ENCODE peak calls at places on chromosomes 6 and 20, in five cellular contexts. Y, Z, X, U and Q are unnamed samples.

GRCh38 chr20:6397115-6397514 is 274.3 kb upstream of the FERMT1 start:
- DNase-seq in Y (no peak), Z (no peak), X (no peak), U (no peak), Q (no peak)

GRCh38 chr6:166097914-166098522 is 69.6 kb downstream of the TBXT start:
- DNase-seq in Y (peak), Z (peak), X (peak), U (peak), Q (peak)

GRCh38 chr6:39417440-39417839 is 94.9 kb upstream of the KCNK16 start:
- DNase-seq in Y (no peak), Z (no peak), X (no peak), U (no peak), Q (no peak)

GRCh38 chr6:10322991-10323390 is 91.9 kb downstream of the TFAP2A start:
- DNase-seq in Y (peak), Z (no peak), X (no peak), U (no peak), Q (no peak)

GRCh38 chr6:18155864-18156396 is 708 bp downstream of the KDM1B start:
- DNase-seq in Y (peak), Z (peak), X (peak), U (peak), Q (peak)

GRCh38 chr6:145241039-145241438 is 494.3 kb downstream of the EPM2A start:
- DNase-seq in Y (peak), Z (no peak), X (no peak), U (no peak), Q (no peak)

GRCh38 chr6:111731404-111732195 is 125.9 kb upstream of the TRAF3IP2 start:
- DNase-seq in Y (no peak), Z (no peak), X (peak), U (peak), Q (no peak)

GRCh38 chr6:123830110-123830509 is 26.4 kb downstream of the NKAIN2 start:
- DNase-seq in Y (no peak), Z (no peak), X (no peak), U (peak), Q (no peak)

GRCh38 chr20:23164176-23164601 is 78.1 kb upstream of the CD93 start:
- DNase-seq in Y (no peak), Z (peak), X (no peak), U (no peak), Q (no peak)

GRCh38 chr6:164640946-164641345 is 668.5 kb downstream of the C6orf118 start:
- DNase-seq in Y (no peak), Z (no peak), X (no peak), U (no peak), Q (no peak)

GRCh38 chr6:82959385-82959941 is 106.2 kb downstream of the UBE3D start:
- DNase-seq in Y (no peak), Z (no peak), X (peak), U (peak), Q (no peak)

GRCh38 chr20:64167676-64168075 is 3.4 kb downstream of the MYT1 start:
- DNase-seq in Y (no peak), Z (no peak), X (no peak), U (no peak), Q (no peak)

GRCh38 chr6:130385059-130385695 is 19.4 kb downstream of the TMEM200A start:
- DNase-seq in Y (no peak), Z (no peak), X (no peak), U (no peak), Q (no peak)

GRCh38 chr6:165660881-165661415 is 2.1 kb downstream of the PDE10A start:
- DNase-seq in Y (no peak), Z (no peak), X (no peak), U (peak), Q (no peak)

GRCh38 chr6:159104931-159105330 is 60.1 kb upstream of the TAGAP start:
- DNase-seq in Y (peak), Z (peak), X (no peak), U (no peak), Q (no peak)

GRCh38 chr6:586553-586952 is 70.3 kb downstream of the HUS1B start:
- DNase-seq in Y (peak), Z (no peak), X (no peak), U (no peak), Q (no peak)

GRCh38 chr6:155142163-155142901 is 121.5 kb upstream of the CLDN20 start:
- DNase-seq in Y (no peak), Z (no peak), X (no peak), U (no peak), Q (no peak)

GRCh38 chr6:144651219-144651618 is 366.1 kb downstream of the UTRN start:
- DNase-seq in Y (no peak), Z (no peak), X (no peak), U (no peak), Q (no peak)

GRCh38 chr6:116040980-116041379 is 19.7 kb downstream of the FRK start:
- DNase-seq in Y (peak), Z (no peak), X (no peak), U (no peak), Q (no peak)

GRCh38 chr6:154868143-154868594 is 126.9 kb upstream of the TIAM2 start:
- DNase-seq in Y (peak), Z (no peak), X (no peak), U (peak), Q (peak)

GRCh38 chr6:96823743-96824142 is 13.5 kb downstream of the GPR63 start:
- DNase-seq in Y (peak), Z (no peak), X (no peak), U (no peak), Q (no peak)

GRCh38 chr20:11155156-11155805 is 481.5 kb upstream of the JAG1 start:
- DNase-seq in Y (no peak), Z (no peak), X (no peak), U (no peak), Q (no peak)

GRCh38 chr6:641225-641985 is 15.5 kb downstream of the HUS1B start:
- DNase-seq in Y (no peak), Z (no peak), X (no peak), U (no peak), Q (no peak)

GRCh38 chr6:154907293-154907692 is 87.8 kb upstream of the TIAM2 start:
- DNase-seq in Y (peak), Z (no peak), X (no peak), U (no peak), Q (no peak)

GRCh38 chr6:167860546-167861226 is 34.0 kb downstream of the AFDN start:
- DNase-seq in Y (no peak), Z (no peak), X (no peak), U (no peak), Q (no peak)

GRCh38 chr6:49519660-49520059 is 19.9 kb downstream of the GLYATL3 start:
- DNase-seq in Y (no peak), Z (no peak), X (no peak), U (no peak), Q (no peak)

GRCh38 chr20:58975353-58975752 is 5.7 kb upstream of the NELFCD start:
- DNase-seq in Y (no peak), Z (no peak), X (no peak), U (no peak), Q (no peak)

GRCh38 chr6:7671076-7671475 is 54.8 kb upstream of the BMP6 start:
- DNase-seq in Y (peak), Z (no peak), X (no peak), U (no peak), Q (no peak)

GRCh38 chr6:87929843-87930288 is 117.8 kb upstream of the SPACA1 start:
- DNase-seq in Y (peak), Z (peak), X (peak), U (peak), Q (peak)

GRCh38 chr6:129672883-129673631 is 36.9 kb downstream of the ARHGAP18 start:
- DNase-seq in Y (peak), Z (no peak), X (no peak), U (no peak), Q (peak)

GRCh38 chr6:89924231-89924630 is 30.0 kb downstream of the GJA10 start:
- DNase-seq in Y (peak), Z (no peak), X (no peak), U (no peak), Q (no peak)

GRCh38 chr20:61558726-61559125 is 306.7 kb downstream of the CDH4 start:
- DNase-seq in Y (peak), Z (no peak), X (no peak), U (peak), Q (no peak)

GRCh38 chr20:63228786-63229185 is 6.9 kb upstream of the BIRC7 start:
- DNase-seq in Y (no peak), Z (no peak), X (no peak), U (no peak), Q (no peak)

GRCh38 chr6:42163941-42164340 is 9.2 kb upstream of the GUCA1A start:
- DNase-seq in Y (peak), Z (no peak), X (no peak), U (no peak), Q (no peak)

GRCh38 chr6:160267102-160267501 is 8.5 kb upstream of the SLC22A2 start:
- DNase-seq in Y (no peak), Z (no peak), X (no peak), U (no peak), Q (no peak)

GRCh38 chr6:20319520-20320357 is 81.9 kb upstream of the E2F3 start:
- DNase-seq in Y (no peak), Z (no peak), X (no peak), U (no peak), Q (peak)

GRCh38 chr6:98787961-98788360 is 46.4 kb upstream of the POU3F2 start:
- DNase-seq in Y (no peak), Z (no peak), X (peak), U (peak), Q (no peak)

GRCh38 chr6:144327081-144327480 is 41.9 kb downstream of the UTRN start:
- DNase-seq in Y (peak), Z (no peak), X (no peak), U (no peak), Q (no peak)

GRCh38 chr6:16305246-16305725 is 66.9 kb downstream of the GMPR start:
- DNase-seq in Y (no peak), Z (no peak), X (no peak), U (no peak), Q (peak)

DNA sequence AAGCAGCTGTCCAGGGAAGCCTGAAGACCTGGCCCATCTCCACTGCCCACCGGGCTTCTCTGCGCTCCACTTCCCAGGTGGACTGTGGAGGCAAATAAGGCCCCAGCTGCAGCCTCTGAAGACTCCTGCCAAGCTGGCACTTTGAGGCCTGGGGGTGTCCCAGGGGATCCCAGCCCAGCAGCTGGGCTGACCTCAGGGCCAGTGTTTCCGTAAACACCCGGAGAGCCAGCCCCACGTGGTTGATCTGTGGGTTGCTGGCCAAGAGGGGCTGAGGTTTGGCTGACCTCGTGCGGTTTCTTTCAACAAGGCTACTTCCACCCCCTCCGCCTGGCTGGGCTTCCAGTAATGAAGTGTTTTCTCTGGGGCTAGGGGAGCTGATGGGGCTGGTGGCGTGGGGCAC is 12.4 kb upstream of the CCN5 start:
- DNase-seq in Y (no peak), Z (peak), X (no peak), U (no peak), Q (peak)
- TF ChIP-seq CTCF in Y (no peak), Z (no peak), X (no peak), U (no peak), Q (no peak)

GRCh38 chr6:138724015-138724414 is 49.6 kb upstream of the CCDC28A start:
- DNase-seq in Y (no peak), Z (no peak), X (no peak), U (no peak), Q (no peak)
- TF ChIP-seq CTCF in Y (no peak), Z (no peak), X (no peak), U (no peak), Q (no peak)

GRCh38 chr6:108785653-108786052 is 62.6 kb upstream of the ARMC2 start:
- DNase-seq in Y (no peak), Z (no peak), X (no peak), U (no peak), Q (no peak)

GRCh38 chr6:108779521-108779920 is 68.7 kb upstream of the ARMC2 start:
- DNase-seq in Y (no peak), Z (no peak), X (no peak), U (no peak), Q (no peak)

GRCh38 chr6:108780784-108781183 is 67.4 kb upstream of the ARMC2 start:
- DNase-seq in Y (no peak), Z (no peak), X (no peak), U (no peak), Q (no peak)

GRCh38 chr6:108781419-108782110 is 66.7 kb upstream of the ARMC2 start:
- DNase-seq in Y (peak), Z (no peak), X (peak), U (peak), Q (no peak)

GRCh38 chr6:108782231-108783041 is 65.8 kb upstream of the ARMC2 start:
- DNase-seq in Y (peak), Z (peak), X (peak), U (peak), Q (peak)
- TF ChIP-seq CTCF in Y (peak), Z (peak), X (peak), U (peak), Q (peak)

GRCh38 chr20:51259455-51259854 is 236.5 kb upstream of the KCNG1 start:
- DNase-seq in Y (peak), Z (no peak), X (no peak), U (no peak), Q (no peak)

GRCh38 chr20:51258582-51259175 is 235.8 kb upstream of the KCNG1 start:
- DNase-seq in Y (peak), Z (no peak), X (no peak), U (peak), Q (no peak)

GRCh38 chr20:51249781-51250180 is 226.9 kb upstream of the KCNG1 start:
- DNase-seq in Y (no peak), Z (no peak), X (no peak), U (peak), Q (no peak)

GRCh38 chr20:51255417-51255816 is 232.5 kb upstream of the KCNG1 start:
- DNase-seq in Y (no peak), Z (no peak), X (no peak), U (no peak), Q (no peak)
- TF ChIP-seq CTCF in Y (no peak), Z (no peak), X (no peak), U (no peak), Q (no peak)

GRCh38 chr20:38986663-38987062 is 24.5 kb downstream of the DHX35 start:
- DNase-seq in Y (no peak), Z (no peak), X (no peak), U (no peak), Q (no peak)
- TF ChIP-seq CTCF in Y (no peak), Z (no peak), X (no peak), U (no peak), Q (no peak)

GRCh38 chr20:8535403-8536003 is 403.4 kb downstream of the PLCB1 start:
- DNase-seq in Y (no peak), Z (no peak), X (no peak), U (peak), Q (peak)
- TF ChIP-seq CTCF in Y (peak), Z (peak), X (peak), U (peak), Q (peak)